ENCODE peak calls at places on chromosome 4, in four cellular contexts. F is H1, R is SK-N-SH, X is HCT116. J is an unnamed sample.

GRCh38 chr4:76758290-76758882 is 139.6 kb downstream of the SOWAHB start:
- DNase-seq in F (peak), X (peak), R (peak), J (no peak)

GRCh38 chr4:186669159-186669720 is 54.4 kb downstream of the FAT1 start:
- DNase-seq in R (peak), F (peak), X (no peak), J (peak)

GRCh38 chr4:120926358-120927025 is 4.0 kb upstream of the PRDM5 start:
- DNase-seq in F (no peak), X (no peak), R (no peak), J (no peak)

GRCh38 chr4:39256436-39256835 is 74.1 kb downstream of the WDR19 start:
- DNase-seq in X (no peak), R (no peak), F (no peak), J (no peak)

GRCh38 chr4:174324725-174325124 is 41.0 kb downstream of the CEP44 start:
- DNase-seq in X (no peak), R (no peak), F (no peak), J (no peak)

GRCh38 chr4:126533176-126533575 is 1099.6 kb upstream of the INTU start:
- DNase-seq in R (no peak), X (no peak), F (no peak), J (no peak)

GRCh38 chr4:184439856-184440592 is 34.3 kb downstream of the IRF2 start:
- DNase-seq in F (no peak), X (no peak), R (no peak), J (no peak)

GRCh38 chr4:75745192-75745591 is 20.8 kb downstream of the USO1 start:
- DNase-seq in R (no peak), F (no peak), X (no peak), J (no peak)

GRCh38 chr4:40395908-40396806 is 61.0 kb downstream of the CHRNA9 start:
- DNase-seq in X (no peak), R (no peak), F (no peak), J (no peak)

GRCh38 chr4:10275696-10276095 is 159.1 kb upstream of the WDR1 start:
- DNase-seq in X (no peak), F (no peak), R (no peak), J (no peak)

GRCh38 chr4:27013012-27013411 is 152.4 kb downstream of the STIM2 start:
- DNase-seq in F (no peak), R (no peak), X (no peak), J (no peak)

GRCh38 chr4:39976141-39976944 is 1.4 kb downstream of the PDS5A start:
- DNase-seq in X (peak), F (peak), R (peak), J (peak)

GRCh38 chr4:109658871-109659410 is 44.3 kb downstream of the CASP6 start:
- DNase-seq in F (no peak), R (no peak), X (no peak), J (peak)

GRCh38 chr4:184400891-184401290 is 73.5 kb downstream of the IRF2 start:
- DNase-seq in X (no peak), R (no peak), F (no peak), J (no peak)

GRCh38 chr4:165325732-165326512 is 1.5 kb upstream of the MSMO1 start:
- DNase-seq in F (peak), X (peak), R (no peak), J (no peak)

GRCh38 chr4:184477201-184477999 is 3.0 kb upstream of the IRF2 start:
- DNase-seq in F (no peak), X (no peak), R (no peak), J (no peak)

GRCh38 chr4:149161247-149161646 is 654.4 kb downstream of the IQCM start:
- DNase-seq in F (no peak), X (no peak), R (no peak), J (no peak)

GRCh38 chr4:160546201-160546600 is 1443.3 kb downstream of the RAPGEF2 start:
- DNase-seq in R (no peak), X (no peak), F (no peak), J (no peak)

GRCh38 chr4:75939890-75940691 is 722 bp downstream of the NAAA start:
- DNase-seq in R (peak), X (peak), F (peak), J (peak)

GRCh38 chr4:80005863-80006262 is 67.2 kb downstream of the ANTXR2 start:
- DNase-seq in R (no peak), F (no peak), X (no peak), J (no peak)

GRCh38 chr4:125283702-125284279 is 31.0 kb upstream of the FAT4 start:
- DNase-seq in F (no peak), R (peak), X (peak), J (peak)

GRCh38 chr4:75289843-75290616 is 224.2 kb downstream of the RCHY1 start:
- DNase-seq in X (peak), R (no peak), F (peak), J (no peak)

GRCh38 chr4:150960079-150960478 is 55.0 kb downstream of the LRBA start:
- DNase-seq in X (no peak), F (no peak), R (peak), J (peak)

GRCh38 chr4:36322921-36323354 is 41.5 kb downstream of the DTHD1 start:
- DNase-seq in F (no peak), X (no peak), R (no peak), J (no peak)

GRCh38 chr4:13844740-13845139 is 217.2 kb upstream of the BOD1L1 start:
- DNase-seq in R (no peak), F (no peak), X (no peak), J (no peak)

GRCh38 chr4:148054275-148054674 is 322.4 kb downstream of the ARHGAP10 start:
- DNase-seq in F (no peak), X (no peak), R (no peak), J (no peak)

GRCh38 chr4:40718571-40718970 is 31.2 kb upstream of the NSUN7 start:
- DNase-seq in F (no peak), X (no peak), R (no peak), J (no peak)

GRCh38 chr4:86092684-86093083 is 267.2 kb downstream of the MAPK10 start:
- DNase-seq in R (no peak), X (no peak), F (no peak), J (no peak)

GRCh38 chr4:141657550-141657949 is 21.2 kb downstream of the IL15 start:
- DNase-seq in R (no peak), X (no peak), F (no peak), J (no peak)

GRCh38 chr4:128483816-128484215 is 196.2 kb upstream of the PGRMC2 start:
- DNase-seq in F (no peak), X (no peak), R (peak), J (no peak)

GRCh38 chr4:39367166-39367565 is 1.0 kb upstream of the RFC1 start:
- DNase-seq in X (no peak), R (no peak), F (no peak), J (no peak)

GRCh38 chr4:77104405-77105292 is 28.9 kb upstream of the CCNI start:
- DNase-seq in R (no peak), X (no peak), F (no peak), J (peak)

GRCh38 chr4:37891221-37892159 is 606 bp downstream of the TBC1D1 start:
- DNase-seq in F (peak), R (peak), X (no peak), J (peak)

GRCh38 chr4:22874334-22874912 is 181.7 kb downstream of the GBA3 start:
- DNase-seq in R (no peak), X (no peak), F (no peak), J (peak)

GRCh38 chr4:168593399-168593798 is 96.5 kb downstream of the PALLD start:
- DNase-seq in F (no peak), X (no peak), R (no peak), J (no peak)

GRCh38 chr4:140940589-140940988 is 184.4 kb upstream of the TBC1D9 start:
- DNase-seq in R (no peak), X (no peak), F (no peak), J (no peak)

DNA sequence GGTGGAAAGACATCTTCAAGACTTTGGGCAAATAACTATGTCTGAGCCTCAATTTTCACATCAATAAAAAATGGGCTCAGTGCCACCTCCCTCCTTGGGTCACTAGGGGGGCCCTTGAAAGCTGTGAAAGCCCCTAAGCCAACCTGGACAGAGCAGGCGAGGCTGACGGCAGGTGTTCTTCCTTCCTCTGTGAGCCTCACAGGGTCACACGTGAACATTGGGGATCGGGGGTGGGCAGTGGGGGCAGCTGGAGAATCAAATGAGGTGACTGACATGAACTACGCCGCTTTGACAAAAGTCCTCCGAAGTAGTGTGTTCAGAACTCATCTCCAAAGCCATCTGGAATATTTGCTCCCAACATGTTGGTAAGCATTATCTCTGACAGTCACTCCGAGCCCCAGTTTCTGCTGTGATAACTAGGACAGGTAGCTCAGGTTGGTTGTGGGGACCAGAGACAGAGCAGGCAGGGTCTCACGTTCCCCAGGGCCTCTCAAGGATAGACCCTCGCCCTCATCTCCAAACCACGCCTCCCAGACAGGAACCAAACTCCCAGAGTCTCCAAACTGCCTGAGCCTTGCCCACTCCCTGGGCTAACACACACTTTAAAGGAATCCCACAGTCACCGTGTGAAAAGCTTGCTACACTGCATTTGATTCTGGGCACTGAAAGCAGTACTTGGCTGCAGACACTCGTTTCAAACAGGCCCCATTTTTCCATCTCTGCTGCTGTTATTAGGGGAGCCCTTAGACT is 825 bp upstream of the WFS1 start:
- DNase-seq in F (no peak), R (no peak), X (no peak), J (no peak)
- TF ChIP-seq JUND in F (no peak), R (no peak), X (no peak), J (no peak)

GRCh38 chr4:24260922-24261581 is 323.3 kb downstream of the DHX15 start:
- DNase-seq in X (no peak), R (no peak), F (no peak), J (no peak)

GRCh38 chr4:24260133-24260532 is 324.2 kb downstream of the DHX15 start:
- DNase-seq in X (no peak), F (no peak), R (no peak), J (no peak)

GRCh38 chr4:24262616-24263015 is 321.7 kb downstream of the DHX15 start:
- DNase-seq in X (no peak), R (no peak), F (no peak), J (no peak)

GRCh38 chr4:24266014-24266413 is 318.3 kb downstream of the DHX15 start:
- DNase-seq in F (no peak), R (no peak), X (no peak), J (no peak)

DNA sequence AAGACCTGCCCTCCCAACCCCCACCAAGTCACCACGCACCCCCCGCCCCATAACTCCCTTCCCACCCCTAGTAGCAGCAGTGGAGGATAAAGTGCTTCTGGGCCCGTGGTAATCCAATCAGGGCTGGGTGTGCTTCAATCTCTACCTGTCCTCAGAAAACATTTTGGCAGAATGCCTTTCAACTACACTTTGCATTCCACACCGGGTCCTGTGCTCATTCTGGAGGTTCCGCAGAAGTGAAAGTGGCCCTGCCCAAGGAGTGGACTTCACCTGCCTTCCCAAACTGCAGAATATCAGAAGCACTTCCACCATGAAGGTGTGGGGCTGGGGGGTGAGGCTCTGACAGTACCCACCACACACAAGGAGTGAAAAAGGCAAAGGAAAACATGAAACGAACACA is 322.3 kb downstream of the DHX15 start:
- DNase-seq in X (no peak), F (no peak), R (no peak), J (no peak)
- TF ChIP-seq JUND in X (no peak), F (no peak), R (no peak), J (no peak)

GRCh38 chr4:132328761-132329160 is 820.3 kb upstream of the PCDH10 start:
- DNase-seq in F (no peak), R (no peak), X (no peak), J (no peak)

GRCh38 chr4:132333723-132334045 is 815.4 kb upstream of the PCDH10 start:
- DNase-seq in X (no peak), F (no peak), R (no peak), J (no peak)

GRCh38 chr4:132334081-132334480 is 815.0 kb upstream of the PCDH10 start:
- DNase-seq in F (no peak), R (no peak), X (no peak), J (no peak)

GRCh38 chr4:132330994-132331393 is 818.1 kb upstream of the PCDH10 start:
- DNase-seq in R (no peak), X (no peak), F (no peak), J (no peak)

DNA sequence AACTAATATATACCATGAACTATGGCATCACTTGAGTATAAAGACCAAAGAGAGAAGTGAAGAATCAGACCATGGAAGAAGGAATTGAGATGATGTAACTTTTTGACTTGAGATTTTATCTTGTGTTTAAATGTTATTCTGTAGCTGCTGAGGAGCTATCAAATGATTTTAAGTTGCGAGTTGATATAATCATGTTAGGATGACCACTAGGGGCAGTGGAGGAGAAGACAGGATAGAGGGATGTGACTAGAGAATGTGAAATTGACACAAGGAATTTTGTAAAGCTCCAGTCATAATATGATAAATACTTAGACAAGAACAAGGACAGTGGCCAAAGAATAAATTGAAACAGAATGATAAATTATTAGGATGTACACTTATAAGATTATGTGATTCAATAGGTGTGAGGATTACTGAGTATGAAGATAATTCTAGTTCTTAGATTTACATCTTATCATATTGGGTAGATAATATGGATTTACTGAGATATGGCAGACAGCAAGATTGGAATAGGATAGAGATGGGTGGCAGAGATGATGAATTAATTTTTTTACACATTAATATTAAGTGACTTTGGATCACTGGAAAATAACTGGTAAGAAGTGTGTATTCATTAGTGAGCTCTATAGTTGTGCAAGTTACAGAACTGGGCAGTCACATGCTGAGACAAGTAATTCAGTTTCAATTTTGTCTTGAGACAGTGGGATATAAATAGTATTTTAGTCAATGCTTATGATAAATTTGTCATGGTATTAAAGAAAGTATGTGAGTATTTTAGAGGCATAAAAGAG is 816.0 kb upstream of the PCDH10 start:
- DNase-seq in F (no peak), R (peak), X (peak), J (no peak)
- TF ChIP-seq JUND in F (no peak), R (no peak), X (no peak), J (no peak)

GRCh38 chr4:21753084-21753760 is 195.3 kb downstream of the KCNIP4 start:
- DNase-seq in F (no peak), X (no peak), R (peak), J (no peak)
- TF ChIP-seq JUND in F (no peak), X (no peak), R (no peak), J (no peak)

GRCh38 chr4:84870398-84871163 is 95.9 kb downstream of the WDFY3 start:
- DNase-seq in X (peak), R (peak), F (peak), J (no peak)
- TF ChIP-seq JUND in X (peak), R (peak), F (peak), J (no peak)

J was measured in T47D.